ENCODE peak calls at places on chromosome 12, in five cellular contexts. A is stomach, V is fibroblast of lung, E is cardiac muscle cell, Y is endothelial cell. C is an unnamed sample.

GRCh38 chr12:130922584-130922983 is 31.1 kb upstream of the ADGRD1 start:
- DNase-seq in V (no peak), A (no peak), E (no peak), Y (no peak), C (no peak)

GRCh38 chr12:113073586-113073985 is 17.1 kb downstream of the DTX1 start:
- DNase-seq in A (no peak), E (no peak), V (no peak), Y (no peak), C (no peak)

GRCh38 chr12:52164624-52165023 is 27.2 kb downstream of the KRT80 start:
- DNase-seq in V (no peak), E (no peak), Y (no peak), A (no peak), C (no peak)

GRCh38 chr12:47964102-47964723 is 817 bp downstream of the TMEM106C start:
- DNase-seq in A (peak), Y (no peak), E (peak), V (no peak), C (no peak)

GRCh38 chr12:101221301-101221700 is 11.3 kb upstream of the SLC5A8 start:
- DNase-seq in E (no peak), Y (no peak), V (no peak), A (no peak), C (no peak)

GRCh38 chr12:114835031-114835430 is 151.1 kb upstream of the TBX3 start:
- DNase-seq in V (peak), Y (no peak), E (peak), A (no peak), C (no peak)

GRCh38 chr12:49553512-49554088 is 14.3 kb downstream of the MCRS1 start:
- DNase-seq in A (no peak), E (no peak), V (no peak), Y (no peak), C (no peak)

GRCh38 chr12:1583421-1584078 is 10.8 kb downstream of the FBXL14 start:
- DNase-seq in V (peak), E (peak), Y (peak), A (peak), C (peak)

GRCh38 chr12:19916193-19916498 is 452.2 kb upstream of the PDE3A start:
- DNase-seq in V (no peak), E (no peak), Y (no peak), A (no peak), C (no peak)

GRCh38 chr12:64801381-64801780 is 23.1 kb upstream of the TBC1D30 start:
- DNase-seq in Y (no peak), A (no peak), V (peak), E (no peak), C (no peak)

GRCh38 chr12:59084758-59085383 is 164.6 kb upstream of the LRIG3 start:
- DNase-seq in A (no peak), V (peak), E (peak), Y (no peak), C (no peak)

GRCh38 chr12:111287125-111287900 is 81.6 kb downstream of the PHETA1 start:
- DNase-seq in V (no peak), A (no peak), Y (no peak), E (no peak), C (no peak)

GRCh38 chr12:47867496-47867941 is 37.3 kb downstream of the VDR start:
- DNase-seq in Y (no peak), E (peak), V (peak), A (no peak), C (no peak)

GRCh38 chr12:30782316-30783173 is 27.8 kb upstream of the CAPRIN2 start:
- DNase-seq in A (no peak), E (no peak), V (no peak), Y (no peak), C (no peak)

GRCh38 chr12:63802012-63802608 is 22.4 kb downstream of the RXYLT1 start:
- DNase-seq in Y (no peak), V (peak), E (peak), A (no peak), C (no peak)

GRCh38 chr12:15778126-15778525 is 11.1 kb downstream of the EPS8 start:
- DNase-seq in A (no peak), Y (no peak), V (no peak), E (no peak), C (no peak)

GRCh38 chr12:110577717-110578521 is 5.2 kb downstream of the PPTC7 start:
- DNase-seq in E (peak), Y (no peak), A (no peak), V (peak), C (no peak)

GRCh38 chr12:130240831-130241590 is 78.7 kb downstream of the FZD10 start:
- DNase-seq in E (no peak), V (no peak), Y (no peak), A (no peak), C (no peak)

GRCh38 chr12:104620761-104621531 is 164.2 kb downstream of the CHST11 start:
- DNase-seq in Y (no peak), A (no peak), V (no peak), E (no peak), C (no peak)

GRCh38 chr12:107339932-107340331 is 246.6 kb upstream of the CRY1 start:
- DNase-seq in A (no peak), E (no peak), Y (no peak), V (no peak), C (no peak)

GRCh38 chr12:101759396-101760047 is 20.3 kb upstream of the SYCP3 start:
- DNase-seq in Y (no peak), E (peak), A (no peak), V (peak), C (no peak)

GRCh38 chr12:121653999-121654398 is 15.5 kb downstream of the MORN3 start:
- DNase-seq in A (no peak), Y (no peak), V (no peak), E (no peak), C (no peak)

GRCh38 chr12:47124451-47124850 is 44.7 kb upstream of the AMIGO2 start:
- DNase-seq in V (peak), E (peak), Y (no peak), A (no peak), C (no peak)

GRCh38 chr12:108852674-108853073 is 4.7 kb downstream of the SSH1 start:
- DNase-seq in V (peak), E (peak), Y (peak), A (no peak), C (no peak)

GRCh38 chr12:116540617-116541152 is 18.5 kb upstream of the MAP1LC3B2 start:
- DNase-seq in Y (no peak), A (no peak), V (no peak), E (peak), C (no peak)

GRCh38 chr12:62632521-62632920 is 165.9 kb downstream of the MON2 start:
- DNase-seq in E (peak), A (no peak), Y (peak), V (peak), C (peak)

GRCh38 chr12:31590730-31591307 is at the start of gene DENND5B:
- DNase-seq in Y (peak), A (peak), V (peak), E (peak), C (peak)

GRCh38 chr12:75883241-75883640 is 148.3 kb downstream of the PHLDA1 start:
- DNase-seq in Y (no peak), V (no peak), E (no peak), A (no peak), C (no peak)

GRCh38 chr12:52631676-52632459 is 13.5 kb upstream of the KRT73 start:
- DNase-seq in A (no peak), V (no peak), Y (no peak), E (no peak), C (no peak)

GRCh38 chr12:116739381-116739887 is 1.3 kb downstream of the RNFT2 start:
- DNase-seq in E (no peak), A (no peak), Y (no peak), V (no peak), C (no peak)

GRCh38 chr12:14765398-14765797 is 37.9 kb downstream of the WBP11 start:
- DNase-seq in E (no peak), V (no peak), Y (no peak), A (no peak), C (no peak)
- TF ChIP-seq CTCF in E (no peak), V (no peak), Y (no peak), A (no peak), C (no peak)

DNA sequence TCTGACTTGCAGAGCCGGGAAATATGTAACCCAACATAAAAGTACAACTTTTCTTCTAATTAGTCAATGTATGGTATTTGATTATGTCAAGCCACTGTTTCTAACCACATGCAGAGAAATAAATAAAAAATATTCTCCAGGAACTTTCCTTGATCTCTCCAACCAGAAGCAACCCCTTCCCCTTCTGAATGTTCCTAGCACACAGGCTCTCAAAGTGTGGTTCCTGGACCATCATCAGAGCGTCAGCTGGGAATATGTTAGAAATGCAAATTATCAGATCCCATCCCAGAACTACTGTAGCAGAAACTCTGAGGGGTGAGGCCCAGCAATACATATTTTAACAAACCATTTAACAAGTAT is 21.0 kb upstream of the ITPR2 start:
- DNase-seq in Y (no peak), E (no peak), V (no peak), A (no peak), C (no peak)
- TF ChIP-seq CTCF in Y (no peak), E (no peak), V (no peak), A (no peak), C (no peak)

GRCh38 chr12:22684124-22684523 is 59.2 kb downstream of the ETNK1 start:
- DNase-seq in V (no peak), E (no peak), A (no peak), Y (no peak), C (no peak)

GRCh38 chr12:22678175-22678574 is 53.2 kb downstream of the ETNK1 start:
- DNase-seq in E (no peak), V (no peak), A (no peak), Y (no peak), C (no peak)

GRCh38 chr12:22684526-22685118 is 59.7 kb downstream of the ETNK1 start:
- DNase-seq in E (peak), V (peak), Y (no peak), A (no peak), C (no peak)

GRCh38 chr12:22683131-22683530 is 58.2 kb downstream of the ETNK1 start:
- DNase-seq in A (no peak), Y (no peak), V (no peak), E (no peak), C (no peak)

DNA sequence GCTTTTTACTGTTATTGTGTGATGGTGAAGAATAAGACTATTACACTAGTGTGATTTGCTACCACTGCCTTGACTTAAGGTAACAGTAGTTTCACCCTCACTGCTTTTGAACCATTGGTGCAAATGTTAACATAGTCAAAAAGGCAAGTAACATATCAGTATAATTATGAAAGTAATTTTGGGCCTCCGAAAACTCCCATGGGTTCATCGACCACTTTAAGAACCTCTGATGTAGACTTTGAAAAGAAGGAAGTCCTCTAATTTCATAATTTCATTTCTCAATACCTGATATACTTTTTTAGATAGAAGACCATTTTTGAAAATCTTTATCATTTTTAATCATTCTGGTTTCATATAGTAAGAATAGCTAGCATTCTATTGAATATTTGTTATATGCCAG is 57.7 kb downstream of the ETNK1 start:
- DNase-seq in A (no peak), Y (no peak), E (no peak), V (no peak), C (no peak)
- TF ChIP-seq CTCF in A (no peak), Y (no peak), E (no peak), V (no peak), C (no peak)

GRCh38 chr12:123599721-123600120 is 2.2 kb upstream of the DDX55 start:
- DNase-seq in E (no peak), A (peak), Y (no peak), V (no peak), C (no peak)

GRCh38 chr12:123598522-123598921 is 3.4 kb upstream of the DDX55 start:
- DNase-seq in V (no peak), A (peak), Y (no peak), E (no peak), C (no peak)

GRCh38 chr12:123601602-123602489 is at the start of gene DDX55:
- DNase-seq in A (peak), V (peak), E (peak), Y (peak), C (peak)

GRCh38 chr12:123599310-123599709 is 2.6 kb upstream of the DDX55 start:
- DNase-seq in V (no peak), E (no peak), A (no peak), Y (no peak), C (no peak)

GRCh38 chr12:123602651-123603195 is 824 bp downstream of the DDX55 start:
- DNase-seq in Y (no peak), A (peak), V (no peak), E (peak), C (no peak)
- TF ChIP-seq CTCF in Y (no peak), A (no peak), V (no peak), E (no peak), C (no peak)

DNA sequence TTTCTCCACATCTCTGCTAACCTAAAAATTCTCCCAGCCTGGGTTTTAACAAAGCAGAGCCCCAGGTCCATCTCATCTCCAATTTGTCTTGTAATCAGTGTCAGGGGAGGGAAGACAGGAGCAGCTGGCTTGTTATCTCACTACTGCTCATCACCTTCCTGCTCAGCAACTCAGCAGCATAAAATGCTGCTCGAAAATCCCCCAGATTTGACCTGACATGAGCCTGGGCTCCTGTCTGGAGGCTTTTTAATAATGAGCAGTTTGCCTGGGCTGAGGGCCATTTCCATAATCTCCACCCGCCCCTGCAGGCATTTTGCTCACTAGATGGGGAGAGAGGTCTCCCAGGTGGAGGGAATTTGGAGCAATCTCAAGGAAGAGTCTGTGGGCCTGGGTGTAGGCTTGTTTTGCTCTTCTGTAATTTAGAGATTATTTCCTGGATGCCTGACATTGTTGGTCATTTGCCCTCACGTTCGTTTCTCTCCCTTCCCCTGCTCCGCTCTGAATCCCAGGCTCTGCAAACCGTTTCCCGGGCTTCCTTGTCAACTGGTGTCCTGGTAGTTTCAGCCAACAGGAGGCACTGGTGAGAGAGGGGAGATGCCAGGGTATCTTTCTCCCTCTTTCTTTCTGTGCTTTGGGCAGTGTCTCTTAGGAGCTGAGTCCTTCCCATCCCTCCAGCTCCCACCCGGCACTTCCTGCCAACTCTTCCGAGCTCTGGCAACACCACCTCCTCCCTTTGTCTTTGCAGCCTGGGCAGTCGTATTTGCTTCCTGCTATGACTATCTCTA is 299.2 kb downstream of the GLT1D1 start:
- DNase-seq in Y (no peak), E (no peak), V (no peak), A (no peak), C (no peak)
- TF ChIP-seq CTCF in Y (no peak), E (no peak), V (no peak), A (no peak), C (no peak)

GRCh38 chr12:28092396-28092795 is 97.9 kb upstream of the CCDC91 start:
- DNase-seq in E (no peak), Y (no peak), V (no peak), A (no peak), C (no peak)
- TF ChIP-seq CTCF in E (no peak), Y (no peak), V (no peak), A (no peak), C (no peak)

GRCh38 chr12:86411710-86412109 is 155.5 kb upstream of the MGAT4C start:
- DNase-seq in Y (no peak), E (no peak), A (no peak), V (no peak), C (no peak)
- TF ChIP-seq CTCF in Y (no peak), E (no peak), A (no peak), V (no peak), C (no peak)